ENCODE peak calls at places on chromosomes 6 and 20, in five cellular contexts. One of them, this sample, is unnamed.

GRCh38 chr20:50224553-50225255 is 34.1 kb downstream of the CEBPB start:
- DNase-seq in RWPE2: no peak
- DNase-seq in activated T-helper 1 cell treated with anti-CD3 and anti-CD28 coated beads, Interleukin-12 subunit alpha, Interleukin-12 subunit beta, Interleukin-2, Interleukin-4 antibody, amounts not matched to agents 30 ng/mL and 10 ng/mL and 1 ng/mL, durations not matched to agents 14 hours and 24 hours and 36 hours: no peak
- DNase-seq in HEK293T: peak
- DNase-seq in effector memory CD8-positive, alpha-beta T cell: no peak
- DNase-seq in this sample: peak

GRCh38 chr20:41171736-41172295 is 34.5 kb downstream of the PLCG1 start:
- DNase-seq in effector memory CD8-positive, alpha-beta T cell: no peak
- DNase-seq in RWPE2: peak
- DNase-seq in activated T-helper 1 cell treated with anti-CD3 and anti-CD28 coated beads, Interleukin-12 subunit alpha, Interleukin-12 subunit beta, Interleukin-2, Interleukin-4 antibody, amounts not matched to agents 30 ng/mL and 10 ng/mL and 1 ng/mL, durations not matched to agents 14 hours and 24 hours and 36 hours: no peak
- DNase-seq in HEK293T: no peak
- DNase-seq in this sample: no peak

GRCh38 chr6:4973972-4974885 is 29.6 kb downstream of the RPP40 start:
- DNase-seq in HEK293T: peak
- DNase-seq in RWPE2: no peak
- DNase-seq in activated T-helper 1 cell treated with anti-CD3 and anti-CD28 coated beads, Interleukin-12 subunit alpha, Interleukin-12 subunit beta, Interleukin-2, Interleukin-4 antibody, amounts not matched to agents 30 ng/mL and 10 ng/mL and 1 ng/mL, durations not matched to agents 14 hours and 24 hours and 36 hours: no peak
- DNase-seq in effector memory CD8-positive, alpha-beta T cell: no peak
- DNase-seq in this sample: peak

GRCh38 chr6:117600008-117600743 is 2.1 kb downstream of the GOPC start:
- DNase-seq in RWPE2: no peak
- DNase-seq in effector memory CD8-positive, alpha-beta T cell: no peak
- DNase-seq in activated T-helper 1 cell treated with anti-CD3 and anti-CD28 coated beads, Interleukin-12 subunit alpha, Interleukin-12 subunit beta, Interleukin-2, Interleukin-4 antibody, amounts not matched to agents 30 ng/mL and 10 ng/mL and 1 ng/mL, durations not matched to agents 14 hours and 24 hours and 36 hours: no peak
- DNase-seq in HEK293T: no peak
- DNase-seq in this sample: no peak

GRCh38 chr6:37145443-37145842 is 24.5 kb upstream of the PIM1 start:
- DNase-seq in HEK293T: no peak
- DNase-seq in RWPE2: no peak
- DNase-seq in effector memory CD8-positive, alpha-beta T cell: no peak
- DNase-seq in activated T-helper 1 cell treated with anti-CD3 and anti-CD28 coated beads, Interleukin-12 subunit alpha, Interleukin-12 subunit beta, Interleukin-2, Interleukin-4 antibody, amounts not matched to agents 30 ng/mL and 10 ng/mL and 1 ng/mL, durations not matched to agents 14 hours and 24 hours and 36 hours: no peak
- DNase-seq in this sample: no peak

GRCh38 chr6:41150671-41151070 is 3.5 kb downstream of the TREML1 start:
- DNase-seq in RWPE2: no peak
- DNase-seq in activated T-helper 1 cell treated with anti-CD3 and anti-CD28 coated beads, Interleukin-12 subunit alpha, Interleukin-12 subunit beta, Interleukin-2, Interleukin-4 antibody, amounts not matched to agents 30 ng/mL and 10 ng/mL and 1 ng/mL, durations not matched to agents 14 hours and 24 hours and 36 hours: no peak
- DNase-seq in HEK293T: no peak
- DNase-seq in effector memory CD8-positive, alpha-beta T cell: no peak
- DNase-seq in this sample: no peak

GRCh38 chr20:61699184-61700066 is 366.3 kb downstream of the TAF4 start:
- DNase-seq in effector memory CD8-positive, alpha-beta T cell: no peak
- DNase-seq in activated T-helper 1 cell treated with anti-CD3 and anti-CD28 coated beads, Interleukin-12 subunit alpha, Interleukin-12 subunit beta, Interleukin-2, Interleukin-4 antibody, amounts not matched to agents 30 ng/mL and 10 ng/mL and 1 ng/mL, durations not matched to agents 14 hours and 24 hours and 36 hours: no peak
- DNase-seq in RWPE2: no peak
- DNase-seq in HEK293T: no peak
- DNase-seq in this sample: no peak

GRCh38 chr6:134196568-134197301 is 121.2 kb downstream of the SGK1 start:
- DNase-seq in effector memory CD8-positive, alpha-beta T cell: no peak
- DNase-seq in HEK293T: no peak
- DNase-seq in activated T-helper 1 cell treated with anti-CD3 and anti-CD28 coated beads, Interleukin-12 subunit alpha, Interleukin-12 subunit beta, Interleukin-2, Interleukin-4 antibody, amounts not matched to agents 30 ng/mL and 10 ng/mL and 1 ng/mL, durations not matched to agents 14 hours and 24 hours and 36 hours: no peak
- DNase-seq in RWPE2: no peak
- DNase-seq in this sample: no peak

GRCh38 chr20:17343631-17344447 is 117.0 kb downstream of the PCSK2 start:
- DNase-seq in effector memory CD8-positive, alpha-beta T cell: no peak
- DNase-seq in HEK293T: no peak
- DNase-seq in activated T-helper 1 cell treated with anti-CD3 and anti-CD28 coated beads, Interleukin-12 subunit alpha, Interleukin-12 subunit beta, Interleukin-2, Interleukin-4 antibody, amounts not matched to agents 30 ng/mL and 10 ng/mL and 1 ng/mL, durations not matched to agents 14 hours and 24 hours and 36 hours: no peak
- DNase-seq in RWPE2: no peak
- DNase-seq in this sample: no peak

GRCh38 chr20:47360207-47360488 is 3.6 kb upstream of the ZMYND8 start:
- DNase-seq in RWPE2: peak
- DNase-seq in HEK293T: no peak
- DNase-seq in effector memory CD8-positive, alpha-beta T cell: no peak
- DNase-seq in activated T-helper 1 cell treated with anti-CD3 and anti-CD28 coated beads, Interleukin-12 subunit alpha, Interleukin-12 subunit beta, Interleukin-2, Interleukin-4 antibody, amounts not matched to agents 30 ng/mL and 10 ng/mL and 1 ng/mL, durations not matched to agents 14 hours and 24 hours and 36 hours: no peak
- DNase-seq in this sample: no peak

GRCh38 chr6:46903175-46903574 is 18.6 kb downstream of the ADGRF5 start:
- DNase-seq in activated T-helper 1 cell treated with anti-CD3 and anti-CD28 coated beads, Interleukin-12 subunit alpha, Interleukin-12 subunit beta, Interleukin-2, Interleukin-4 antibody, amounts not matched to agents 30 ng/mL and 10 ng/mL and 1 ng/mL, durations not matched to agents 14 hours and 24 hours and 36 hours: no peak
- DNase-seq in effector memory CD8-positive, alpha-beta T cell: no peak
- DNase-seq in HEK293T: peak
- DNase-seq in RWPE2: no peak
- DNase-seq in this sample: no peak

This sample was measured in putamen.